ENCODE peak calls at places on chromosomes 5 and 9, in eight cellular contexts. I is OCI-LY7, S is HCT116, R is PC-9, H is keratinocyte, T is MM.1S, Q is SK-N-SH, J is A549. G is an unnamed sample. For H3K9me3, the result is how much of the 10 kb centered on the place peaks cover.

GRCh38 chr9:111566234-111566633 is 33.2 kb downstream of the PTGR1 start:
- DNase-seq in I (no peak), J (no peak), R (no peak), T (no peak), Q (no peak), S (no peak), H (no peak), G (no peak)

GRCh38 chr5:53035868-53036381 is 46.8 kb downstream of the ITGA2 start:
- DNase-seq in Q (no peak), I (peak), H (peak), J (peak), S (no peak), R (no peak), T (no peak), G (no peak)

GRCh38 chr9:70902171-70902570 is 219.2 kb downstream of the TRPM3 start:
- DNase-seq in R (no peak), J (no peak), T (no peak), I (no peak), H (no peak), S (no peak), Q (no peak), G (no peak)

GRCh38 chr9:77735515-77735914 is 87.4 kb upstream of the GNA14 start:
- DNase-seq in T (no peak), H (no peak), S (no peak), R (no peak), Q (no peak), I (no peak), J (no peak), G (no peak)

GRCh38 chr5:64763948-64764503 is 4.5 kb downstream of the SREK1IP1 start:
- DNase-seq in H (no peak), Q (no peak), I (no peak), T (no peak), S (no peak), R (no peak), J (no peak), G (no peak)

GRCh38 chr9:91900057-91900816 is 49.8 kb downstream of the ROR2 start:
- DNase-seq in T (no peak), J (no peak), S (no peak), I (no peak), H (no peak), R (no peak), Q (peak), G (no peak)

GRCh38 chr9:75147638-75148037 is 59.3 kb downstream of the OSTF1 start:
- DNase-seq in Q (no peak), S (no peak), R (no peak), J (no peak), H (no peak), T (peak), I (no peak), G (no peak)

GRCh38 chr5:76771705-76772405 is 47.0 kb upstream of the F2RL1 start:
- DNase-seq in I (no peak), J (peak), H (no peak), R (no peak), S (no peak), Q (no peak), T (no peak), G (no peak)

GRCh38 chr9:71743217-71743705 is 25.1 kb downstream of the CEMIP2 start:
- DNase-seq in H (no peak), R (peak), Q (no peak), I (no peak), T (no peak), J (no peak), S (no peak), G (peak)

GRCh38 chr5:149429839-149430721 is 51.0 kb upstream of the IL17B start:
- DNase-seq in J (no peak), I (peak), Q (no peak), T (no peak), H (no peak), R (no peak), S (peak), G (peak)

GRCh38 chr9:125142560-125143376 is 560 bp downstream of the SCAI start:
- DNase-seq in J (no peak), T (peak), I (peak), H (no peak), S (no peak), R (no peak), Q (no peak), G (no peak)

GRCh38 chr5:96844476-96844990 is 31.8 kb upstream of the ERAP2 start:
- DNase-seq in Q (peak), S (no peak), H (peak), J (no peak), I (no peak), T (peak), R (no peak), G (no peak)

GRCh38 chr9:38671748-38672147 is 48.2 kb downstream of the FAM240B start:
- DNase-seq in I (no peak), T (no peak), Q (no peak), S (no peak), R (no peak), H (no peak), J (no peak), G (no peak)

GRCh38 chr5:40452874-40453624 is 226.7 kb upstream of the PTGER4 start:
- DNase-seq in R (peak), I (no peak), T (no peak), J (no peak), Q (no peak), S (no peak), H (no peak), G (no peak)

GRCh38 chr9:134360897-134361296 is 34.6 kb downstream of the RXRA start:
- DNase-seq in S (no peak), J (no peak), R (peak), Q (peak), I (no peak), T (no peak), H (no peak), G (peak)

GRCh38 chr9:114981095-114981494 is 50.7 kb upstream of the TNFSF8 start:
- DNase-seq in R (peak), Q (no peak), H (no peak), T (no peak), I (no peak), J (peak), S (no peak), G (peak)

GRCh38 chr5:135072357-135073247 is 38.6 kb upstream of the PITX1 start:
- DNase-seq in H (no peak), I (no peak), S (no peak), Q (no peak), T (peak), R (peak), J (no peak), G (peak)

GRCh38 chr9:34413229-34413852 is 36.6 kb upstream of the MYORG start:
- DNase-seq in I (peak), H (no peak), Q (no peak), S (no peak), J (peak), R (no peak), T (peak), G (no peak)

GRCh38 chr5:57488308-57488955 is 5.8 kb upstream of the ACTBL2 start:
- DNase-seq in Q (no peak), I (no peak), T (no peak), J (no peak), R (no peak), H (no peak), S (no peak), G (peak)

GRCh38 chr9:111516061-111516465 is 8.9 kb upstream of the ZNF483 start:
- DNase-seq in S (no peak), J (peak), I (peak), H (no peak), T (peak), Q (no peak), R (peak), G (no peak)

GRCh38 chr5:138303365-138303764 is 28.2 kb downstream of the CDC25C start:
- DNase-seq in R (no peak), S (no peak), J (no peak), I (no peak), T (no peak), H (no peak), Q (no peak), G (peak)

GRCh38 chr5:135243194-135244191 is 155.5 kb downstream of the MACROH2A1 start:
- DNase-seq in I (no peak), J (no peak), S (no peak), Q (peak), T (no peak), R (no peak), H (no peak), G (no peak)

GRCh38 chr9:93712896-93713295 is 136.5 kb downstream of the PHF2 start:
- DNase-seq in H (no peak), J (no peak), S (no peak), R (no peak), Q (no peak), T (no peak), I (no peak), G (no peak)

GRCh38 chr5:102036927-102037326 is 259.2 kb downstream of the SLCO4C1 start:
- DNase-seq in T (no peak), S (no peak), Q (no peak), J (no peak), I (no peak), R (no peak), H (no peak), G (no peak)

GRCh38 chr9:134130503-134131375 is 5.1 kb upstream of the WDR5 start:
- DNase-seq in T (no peak), Q (no peak), R (no peak), J (no peak), S (no peak), H (no peak), I (no peak), G (peak)

GRCh38 chr5:150508021-150508640 is at the start of gene NDST1:
- DNase-seq in S (no peak), T (no peak), J (no peak), Q (no peak), I (no peak), H (no peak), R (no peak), G (no peak)

GRCh38 chr5:10367586-10367985 is 14.1 kb downstream of the MARCHF6 start:
- DNase-seq in H (no peak), S (no peak), J (no peak), I (no peak), T (no peak), R (no peak), Q (no peak), G (no peak)
- H3K4me2 ChIP-seq in H (no peak), S (no peak), J (no peak), I (no peak), T (no peak), R (no peak), Q (no peak), G (no peak)

DNA sequence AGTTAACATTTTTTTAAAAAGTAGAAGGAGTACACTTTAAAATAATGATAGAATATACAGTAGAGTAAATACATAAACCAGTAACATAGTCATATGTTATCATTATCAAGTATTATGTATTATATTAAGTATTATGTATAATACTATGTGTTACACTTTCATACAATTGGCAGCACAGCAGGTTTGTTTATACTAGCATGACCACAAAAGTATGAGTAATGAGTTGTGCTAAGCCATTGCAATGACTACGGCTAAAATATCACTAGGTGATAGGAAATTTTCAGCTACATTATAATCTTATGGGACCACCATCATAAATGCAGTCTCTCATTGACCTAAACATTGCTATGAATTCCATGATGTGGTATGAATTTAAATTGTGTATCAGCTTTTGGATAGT is 506.0 kb downstream of the HTR1A start:
- DNase-seq in I (no peak), J (no peak), R (no peak), Q (no peak), T (no peak), H (no peak), S (no peak), G (no peak)
- H3K9me3 ChIP-seq in I (under half), J (under half), R (under half), Q (under half), T (under half), H (under half), S (under half), G (under half)

GRCh38 chr9:61671276-61671973 is 481.6 kb downstream of the SPATA31A7 start:
- DNase-seq in I (no peak), J (no peak), R (no peak), S (no peak), H (no peak), Q (peak), T (no peak), G (no peak)

GRCh38 chr9:61673247-61673646 is 483.4 kb downstream of the SPATA31A7 start:
- DNase-seq in I (no peak), T (no peak), J (no peak), R (no peak), H (no peak), S (no peak), Q (no peak), G (no peak)

GRCh38 chr9:61674465-61674864 is 484.6 kb downstream of the SPATA31A7 start:
- DNase-seq in R (no peak), S (no peak), T (no peak), J (no peak), H (no peak), I (no peak), Q (no peak), G (no peak)

GRCh38 chr9:61674882-61675281 is 485.0 kb downstream of the SPATA31A7 start:
- DNase-seq in J (no peak), R (no peak), Q (no peak), S (no peak), I (no peak), H (no peak), T (no peak), G (no peak)

DNA sequence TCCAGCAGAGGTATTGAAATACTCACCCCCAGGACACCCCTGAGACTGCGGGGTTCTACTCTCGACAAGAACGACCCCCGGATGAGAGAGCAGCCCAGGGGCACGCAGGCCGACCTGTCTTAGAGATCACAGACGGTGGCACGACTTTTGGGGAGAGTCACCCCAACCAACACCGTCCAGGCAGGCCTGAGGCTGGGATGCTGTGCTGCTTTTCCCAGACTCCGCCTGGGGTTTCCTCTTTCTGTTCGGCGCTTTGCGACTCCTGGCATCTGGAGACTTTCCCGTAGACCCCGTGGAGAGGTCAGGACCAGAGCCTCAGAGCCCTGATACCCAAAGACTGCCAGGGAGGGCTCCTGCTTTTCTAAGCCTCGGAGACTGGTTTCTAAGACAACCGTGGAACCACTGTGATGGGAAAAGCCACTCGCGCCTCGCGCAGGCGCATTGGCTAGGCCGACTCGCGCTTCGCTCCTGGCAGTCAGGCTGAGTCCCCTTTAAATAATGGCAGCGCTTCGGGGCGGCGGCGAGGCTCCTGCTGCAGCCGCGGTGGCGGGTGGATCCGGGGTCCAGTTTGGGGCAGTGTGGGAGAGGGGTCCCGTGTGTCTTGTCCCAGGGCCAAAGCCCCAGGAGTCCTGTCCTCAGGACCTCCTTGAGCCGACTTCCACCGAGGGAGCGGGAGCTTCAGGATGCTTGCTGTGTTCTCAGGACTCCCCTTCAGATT is 484.0 kb downstream of the SPATA31A7 start:
- DNase-seq in Q (peak), I (no peak), H (no peak), R (no peak), S (no peak), J (no peak), T (no peak), G (no peak)
- H3K4me2 ChIP-seq in Q (no peak), I (no peak), H (no peak), R (no peak), S (no peak), J (no peak), T (no peak), G (no peak)

DNA sequence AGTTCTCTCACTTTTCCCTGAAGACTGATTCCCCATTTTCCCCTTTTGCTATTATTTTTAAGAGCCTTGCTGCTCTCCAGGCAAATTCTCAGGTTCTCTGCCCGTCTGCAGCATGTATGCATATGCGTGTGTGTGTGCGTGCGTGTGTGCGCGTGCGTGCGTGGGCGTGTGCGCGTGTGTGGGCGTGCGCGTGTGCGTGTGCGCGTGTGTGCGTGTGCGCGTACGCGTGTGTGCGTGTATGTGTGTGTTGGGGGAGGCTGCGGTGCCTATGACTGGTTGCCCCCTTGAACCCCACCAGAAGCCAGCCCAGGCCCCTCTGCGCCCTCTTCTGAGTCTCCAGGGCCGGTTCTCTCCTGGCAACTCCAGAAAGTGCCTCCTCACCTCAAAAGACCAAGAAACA is 987 bp upstream of the FOXI1 start:
- DNase-seq in J (no peak), Q (no peak), S (no peak), T (no peak), H (no peak), R (no peak), I (no peak), G (no peak)
- H3K9me3 ChIP-seq in J (under half), Q (under half), S (under half), T (under half), H (under half), R (under half), I (under half), G (under half)